ENCODE peak calls at places on chromosome 15, in ten cellular contexts. O is SK-N-SH, M is fibroblast of villous mesenchyme, W is neuronal stem cell, F is dorsolateral prefrontal cortex, S is pancreas, P is Karpas-422, I is psoas muscle, E is heart right ventricle, J is left lung. X is an unnamed sample.

GRCh38 chr15:32636908-32637567 is 4.5 kb upstream of the SCG5 start:
- DNase-seq in O (no peak), M (no peak), W (no peak), F (no peak), S (no peak), P (peak), I (no peak), E (no peak), J (no peak), X (no peak)

GRCh38 chr15:51286816-51287215 is 51.6 kb downstream of the CYP19A1 start:
- DNase-seq in O (no peak), M (no peak), W (no peak), F (no peak), S (no peak), P (peak), I (no peak), E (no peak), J (no peak), X (peak)

GRCh38 chr15:83115831-83116565 is 8.6 kb downstream of the TM6SF1 start:
- DNase-seq in O (no peak), M (no peak), W (no peak), F (no peak), S (no peak), P (no peak), I (no peak), E (no peak), J (no peak), X (no peak)

GRCh38 chr15:69838338-69838737 is 259.4 kb downstream of the TLE3 start:
- DNase-seq in O (no peak), M (no peak), W (no peak), F (no peak), S (no peak), P (no peak), I (no peak), E (no peak), J (no peak), X (no peak)

GRCh38 chr15:86595741-86596140 is 516.1 kb downstream of the AGBL1 start:
- DNase-seq in O (no peak), M (no peak), W (no peak), F (no peak), S (no peak), P (no peak), I (no peak), E (no peak), J (no peak), X (peak)

GRCh38 chr15:83204697-83205096 is 2.9 kb downstream of the HDGFL3 start:
- DNase-seq in O (no peak), M (no peak), W (no peak), F (no peak), S (no peak), P (no peak), I (no peak), E (no peak), J (no peak), X (no peak)

GRCh38 chr15:99427668-99428361 is 138.0 kb upstream of the MEF2A start:
- DNase-seq in O (no peak), M (no peak), W (no peak), F (peak), S (peak), P (no peak), I (peak), E (no peak), J (peak), X (no peak)

GRCh38 chr15:65414841-65415621 is 7.7 kb downstream of the IGDCC4 start:
- DNase-seq in O (no peak), M (peak), W (peak), F (no peak), S (peak), P (no peak), I (peak), E (peak), J (no peak), X (peak)

GRCh38 chr15:70589221-70589620 is 174.1 kb downstream of the UACA start:
- DNase-seq in O (no peak), M (peak), W (no peak), F (no peak), S (no peak), P (no peak), I (no peak), E (no peak), J (no peak), X (no peak)

GRCh38 chr15:60477991-60478632 is 830 bp downstream of the ICE2 start:
- DNase-seq in O (peak), M (peak), W (no peak), F (no peak), S (no peak), P (peak), I (no peak), E (no peak), J (no peak), X (no peak)

GRCh38 chr15:42921049-42921731 is 612 bp upstream of the TTBK2 start:
- DNase-seq in O (peak), M (peak), W (peak), F (peak), S (peak), P (peak), I (peak), E (peak), J (peak), X (no peak)

GRCh38 chr15:56323435-56323834 is 41.8 kb upstream of the TEX9 start:
- DNase-seq in O (no peak), M (no peak), W (no peak), F (no peak), S (no peak), P (no peak), I (no peak), E (no peak), J (no peak), X (no peak)

GRCh38 chr15:77985031-77985930 is 92.2 kb downstream of the TBC1D2B start:
- DNase-seq in O (no peak), M (no peak), W (no peak), F (no peak), S (no peak), P (no peak), I (no peak), E (no peak), J (peak), X (no peak)

GRCh38 chr15:48242015-48242414 is 35.9 kb downstream of the SLC12A1 start:
- DNase-seq in O (no peak), M (no peak), W (no peak), F (no peak), S (no peak), P (no peak), I (no peak), E (no peak), J (no peak), X (no peak)

GRCh38 chr15:80210612-80211554 is 41.1 kb downstream of the CTXND1 start:
- DNase-seq in O (no peak), M (no peak), W (no peak), F (no peak), S (no peak), P (peak), I (no peak), E (no peak), J (no peak), X (no peak)
- H3K4me3 ChIP-seq in O (no peak), M (no peak), W (no peak), F (no peak), S (no peak), P (no peak), I (no peak), E (no peak), J (no peak), X (no peak)

DNA sequence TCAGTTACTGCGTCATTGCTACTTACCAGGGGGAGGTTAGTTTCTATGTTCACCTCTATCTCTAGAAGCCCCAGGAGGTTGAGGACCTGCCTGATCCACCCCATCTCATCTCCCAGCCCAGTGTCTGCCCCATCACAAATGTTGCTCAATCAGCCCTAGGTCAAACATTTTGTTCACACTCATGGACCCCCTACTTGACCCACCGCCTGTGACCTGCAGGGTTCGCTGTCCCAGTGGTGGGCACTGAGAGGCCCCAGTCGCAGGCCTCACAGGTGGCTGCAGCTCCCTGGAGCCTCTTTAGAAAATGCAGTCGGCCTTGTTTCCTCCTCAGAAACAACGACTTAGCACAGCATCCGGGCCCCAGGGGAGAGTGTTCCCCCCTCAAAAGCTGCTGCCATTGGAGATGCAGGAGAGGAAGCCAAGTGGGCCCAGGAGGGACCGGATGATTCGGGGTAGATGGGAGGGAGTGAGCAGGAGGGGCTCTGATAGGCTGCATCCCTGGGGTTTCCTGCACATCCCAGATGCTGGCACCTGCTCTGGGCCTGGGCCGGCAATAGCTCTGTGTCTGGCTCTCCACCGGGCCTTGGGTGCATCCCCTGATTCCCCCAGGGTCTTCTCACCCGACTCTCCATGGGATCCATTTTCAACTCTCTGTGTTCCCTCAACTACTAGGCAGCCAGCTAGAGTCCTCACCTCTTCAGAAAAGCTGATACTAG is 18.4 kb upstream of the INSYN1 start:
- DNase-seq in O (no peak), M (no peak), W (no peak), F (no peak), S (no peak), P (no peak), I (no peak), E (no peak), J (no peak), X (no peak)
- H3K4me3 ChIP-seq in O (no peak), M (no peak), W (no peak), F (no peak), S (no peak), P (no peak), I (no peak), E (no peak), J (no peak), X (no peak)

DNA sequence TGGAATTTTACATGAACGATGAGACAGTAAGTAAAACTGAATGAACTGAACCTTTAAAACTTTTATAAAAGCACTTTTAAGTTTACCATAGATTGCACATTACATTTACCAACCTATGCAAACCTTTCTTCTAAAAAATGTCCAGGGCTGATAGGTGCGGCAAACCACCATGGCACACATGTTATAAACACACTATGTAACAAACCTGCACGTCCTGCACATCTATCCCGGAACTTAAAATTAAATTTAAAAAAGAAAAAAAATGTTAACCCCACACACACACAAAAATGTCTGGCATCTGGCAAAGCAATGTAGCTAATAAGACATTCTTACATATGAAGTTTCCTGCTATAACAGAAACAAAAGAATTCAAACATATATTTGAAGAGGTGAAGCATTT is 613 bp downstream of the NRG4 start:
- DNase-seq in O (no peak), M (no peak), W (no peak), F (no peak), S (no peak), P (no peak), I (no peak), E (no peak), J (no peak), X (no peak)
- H3K4me3 ChIP-seq in O (no peak), M (no peak), W (no peak), F (no peak), S (no peak), P (no peak), I (peak), E (no peak), J (no peak), X (peak)

GRCh38 chr15:36432162-36432561 is 147.3 kb upstream of the CDIN1 start:
- DNase-seq in O (no peak), M (no peak), W (no peak), F (no peak), S (no peak), P (no peak), I (no peak), E (no peak), J (no peak), X (no peak)
- H3K4me3 ChIP-seq in O (no peak), M (no peak), W (no peak), F (no peak), S (no peak), P (no peak), I (no peak), E (no peak), J (no peak), X (no peak)

DNA sequence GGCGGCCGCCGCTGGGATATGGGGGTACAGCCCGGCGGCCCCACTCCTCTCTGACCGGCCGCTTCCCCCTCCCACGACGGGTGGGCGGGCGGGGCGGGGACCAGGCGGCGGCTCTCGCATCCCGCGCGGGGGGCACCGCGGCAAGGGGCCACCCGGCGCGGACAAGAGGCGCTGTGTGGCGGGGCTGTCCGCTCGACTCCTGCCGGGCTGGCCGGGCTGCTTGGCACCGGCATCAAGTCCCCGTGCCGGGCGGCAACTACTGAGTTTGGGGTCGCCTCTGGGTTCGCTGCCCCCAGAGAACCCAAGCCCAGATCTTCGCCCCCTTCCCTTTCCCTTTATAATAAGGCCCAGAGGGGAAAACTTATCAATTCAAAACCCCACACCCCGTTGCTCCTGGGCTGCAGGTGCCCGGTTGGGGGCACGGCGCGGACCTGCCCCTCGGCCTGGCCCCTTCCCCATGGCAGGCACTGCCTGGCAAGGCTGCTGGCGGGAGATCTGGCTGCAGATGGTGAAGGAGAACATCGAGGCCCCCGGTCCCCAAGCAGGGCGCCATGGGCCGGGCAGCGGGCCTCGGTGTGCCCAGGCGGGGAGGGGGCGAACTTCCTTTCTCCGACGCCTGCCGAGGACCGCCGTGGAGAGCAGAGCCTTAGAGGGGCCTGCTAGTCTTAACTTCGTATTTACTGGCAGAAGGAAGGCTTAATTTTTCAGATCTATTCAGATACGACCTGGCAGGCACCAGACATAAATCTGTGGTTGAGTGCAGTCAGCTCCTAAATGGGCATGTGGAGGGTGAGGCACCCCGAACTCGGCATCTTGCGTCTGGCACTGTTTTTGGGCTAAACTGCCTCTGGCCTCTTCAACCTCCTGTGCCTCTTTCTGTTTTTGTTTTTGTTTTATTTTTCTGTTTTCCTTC is 913 bp downstream of the APBA2 start:
- DNase-seq in O (peak), M (no peak), W (no peak), F (no peak), S (no peak), P (no peak), I (no peak), E (no peak), J (no peak), X (no peak)
- H3K4me3 ChIP-seq in O (peak), M (peak), W (peak), F (peak), S (peak), P (no peak), I (peak), E (peak), J (peak), X (peak)

DNA sequence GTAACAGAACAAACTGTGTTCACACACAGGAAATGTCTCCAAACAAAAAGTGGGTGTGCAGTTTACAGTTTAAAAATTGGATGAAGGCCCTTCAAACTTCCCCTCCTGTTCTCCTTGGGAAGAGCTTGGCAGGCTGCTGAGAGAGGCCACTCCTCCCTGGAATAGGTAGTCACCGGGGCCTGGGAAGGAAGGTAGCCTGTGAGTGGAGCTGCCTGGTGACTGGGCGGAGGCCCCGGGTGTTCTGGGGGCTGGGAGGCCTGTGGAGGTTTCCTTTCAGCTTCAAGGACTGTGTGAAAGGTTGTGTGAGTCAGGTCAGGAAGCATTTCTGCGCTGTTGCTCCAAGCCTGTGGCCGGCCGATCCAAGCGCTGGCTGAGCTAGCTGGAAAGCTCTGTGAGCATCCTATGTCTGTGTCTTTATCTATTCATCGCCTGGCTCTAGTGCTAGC is 14.1 kb downstream of the SLCO3A1 start:
- DNase-seq in O (peak), M (peak), W (no peak), F (no peak), S (peak), P (no peak), I (peak), E (peak), J (peak), X (peak)
- H3K4me3 ChIP-seq in O (no peak), M (no peak), W (no peak), F (no peak), S (no peak), P (peak), I (no peak), E (peak), J (no peak), X (no peak)

GRCh38 chr15:25933456-25934158 is 70.5 kb upstream of the ATP10A start:
- DNase-seq in O (peak), M (peak), W (peak), F (peak), S (peak), P (no peak), I (peak), E (peak), J (peak), X (peak)
- H3K4me3 ChIP-seq in O (no peak), M (no peak), W (peak), F (peak), S (no peak), P (no peak), I (peak), E (peak), J (no peak), X (no peak)

DNA sequence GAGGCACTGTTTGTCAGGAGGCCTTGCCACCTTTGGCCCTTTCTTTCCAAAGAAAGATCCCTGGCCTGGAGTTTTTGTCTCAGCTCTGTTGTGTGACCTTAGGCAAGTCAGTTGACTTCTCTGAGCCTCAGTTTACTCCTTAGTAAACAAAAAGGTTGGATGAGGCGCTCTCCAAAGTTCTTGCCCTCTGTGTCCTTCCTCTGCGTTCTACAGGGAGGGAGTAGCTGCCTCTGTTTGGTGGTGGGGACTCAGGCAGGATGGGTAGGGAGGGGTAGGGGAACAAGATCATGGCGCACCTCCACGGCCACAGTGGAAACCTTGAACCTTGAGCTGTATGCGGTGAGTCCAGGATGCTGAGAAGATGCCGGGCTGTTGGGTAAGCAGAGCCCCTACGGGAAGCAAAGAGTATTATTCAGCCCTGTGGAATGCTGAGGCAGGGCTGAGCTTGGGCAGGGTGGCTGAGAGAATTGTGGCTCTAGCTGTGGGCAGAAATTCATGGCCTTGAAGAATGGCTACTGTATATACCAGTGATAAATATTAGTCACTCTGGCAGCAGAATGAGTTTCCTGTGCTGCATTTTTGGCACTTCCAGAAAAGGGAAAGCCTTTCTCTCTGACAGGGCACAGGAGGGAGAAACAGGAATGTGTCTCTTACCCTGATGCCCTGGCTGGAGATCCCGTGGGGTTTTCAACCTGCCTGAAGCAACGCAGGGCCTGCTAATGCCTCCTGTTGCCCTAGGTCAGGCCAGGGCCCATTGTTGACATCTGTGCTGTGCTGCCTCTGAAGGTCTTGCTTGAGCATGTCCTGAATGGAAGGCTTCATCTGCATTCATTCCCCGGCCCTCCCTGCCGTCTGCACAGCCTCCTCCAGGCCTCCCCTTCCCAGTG is 39.9 kb downstream of the SMAD3 start:
- DNase-seq in O (no peak), M (peak), W (no peak), F (no peak), S (peak), P (no peak), I (peak), E (no peak), J (no peak), X (peak)
- H3K4me3 ChIP-seq in O (no peak), M (no peak), W (no peak), F (no peak), S (no peak), P (no peak), I (no peak), E (no peak), J (no peak), X (no peak)

GRCh38 chr15:35168464-35168863 is 83.4 kb upstream of the NANOGP8 start:
- DNase-seq in O (no peak), M (peak), W (no peak), F (no peak), S (no peak), P (no peak), I (no peak), E (no peak), J (no peak), X (no peak)
- H3K4me3 ChIP-seq in O (no peak), M (no peak), W (no peak), F (no peak), S (no peak), P (no peak), I (no peak), E (no peak), J (no peak), X (no peak)

DNA sequence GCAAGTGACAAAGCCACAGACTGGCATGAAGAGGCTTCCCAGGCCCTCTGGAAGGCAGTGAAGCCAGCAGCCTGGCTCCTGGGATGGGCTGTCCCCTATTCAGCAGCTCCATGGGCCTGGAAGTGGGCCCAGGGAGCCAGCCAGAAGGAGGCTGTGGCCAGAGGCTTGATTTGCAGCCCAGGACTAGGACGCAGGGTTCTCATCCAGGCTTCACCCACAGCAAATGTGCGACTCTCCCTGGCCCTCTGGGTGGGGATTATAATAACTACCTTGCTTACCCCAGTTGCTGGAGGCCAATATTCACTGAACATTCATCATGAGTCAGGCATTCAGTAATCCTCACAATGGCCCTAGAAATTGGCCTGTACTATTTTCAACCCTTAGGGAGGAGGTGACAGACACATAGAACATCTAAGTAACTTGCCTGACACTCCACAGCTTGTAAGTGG is 24.6 kb upstream of the SRP14 start:
- DNase-seq in O (no peak), M (no peak), W (no peak), F (peak), S (no peak), P (no peak), I (peak), E (peak), J (peak), X (peak)
- H3K4me3 ChIP-seq in O (no peak), M (no peak), W (no peak), F (no peak), S (no peak), P (no peak), I (no peak), E (no peak), J (no peak), X (no peak)